ENCODE peak calls at places on chromosomes 2 and 18, in five cellular contexts. One of them, this sample, is unnamed.

GRCh38 chr2:158953926-158954763 is 14.3 kb upstream of the TANC1 start:
- DNase-seq in K562: no peak
- DNase-seq in H1: no peak
- DNase-seq in GM12878: no peak
- DNase-seq in HepG2: peak
- DNase-seq in this sample: no peak

GRCh38 chr2:186485871-186486650 is at the start of gene ZC3H15:
- DNase-seq in K562: peak
- DNase-seq in H1: peak
- DNase-seq in GM12878: peak
- DNase-seq in HepG2: peak
- DNase-seq in this sample: peak

GRCh38 chr18:34158881-34159690 is 65.6 kb downstream of the NOL4 start:
- DNase-seq in K562: no peak
- DNase-seq in H1: peak
- DNase-seq in GM12878: no peak
- DNase-seq in HepG2: peak
- DNase-seq in this sample: no peak

GRCh38 chr2:95022309-95023221 is 2.9 kb upstream of the MAL start:
- DNase-seq in K562: peak
- DNase-seq in H1: peak
- DNase-seq in GM12878: peak
- DNase-seq in HepG2: peak
- DNase-seq in this sample: peak

GRCh38 chr2:133791191-133791590 is 222.9 kb upstream of the NCKAP5 start:
- DNase-seq in K562: no peak
- DNase-seq in H1: no peak
- DNase-seq in GM12878: no peak
- DNase-seq in HepG2: no peak
- DNase-seq in this sample: no peak

GRCh38 chr2:56523815-56524214 is 340.0 kb downstream of the CCDC85A start:
- DNase-seq in K562: no peak
- DNase-seq in H1: no peak
- DNase-seq in GM12878: no peak
- DNase-seq in HepG2: no peak
- DNase-seq in this sample: no peak

GRCh38 chr2:238910751-238911351 is 63.0 kb downstream of the TWIST2 start:
- DNase-seq in K562: no peak
- DNase-seq in H1: no peak
- DNase-seq in GM12878: no peak
- DNase-seq in HepG2: no peak
- DNase-seq in this sample: no peak

GRCh38 chr18:78818495-78818894 is 161.1 kb upstream of the SALL3 start:
- DNase-seq in K562: no peak
- DNase-seq in H1: no peak
- DNase-seq in GM12878: no peak
- DNase-seq in HepG2: no peak
- DNase-seq in this sample: no peak

GRCh38 chr2:105553538-105554196 is 154.8 kb upstream of the FHL2 start:
- DNase-seq in K562: no peak
- DNase-seq in H1: no peak
- DNase-seq in GM12878: no peak
- DNase-seq in HepG2: no peak
- DNase-seq in this sample: no peak

GRCh38 chr2:224671731-224672130 is 44.4 kb downstream of the CCDC195 start:
- DNase-seq in K562: no peak
- DNase-seq in H1: no peak
- DNase-seq in GM12878: no peak
- DNase-seq in HepG2: no peak
- DNase-seq in this sample: no peak

GRCh38 chr2:16584824-16585546 is 80.6 kb downstream of the CYRIA start:
- DNase-seq in K562: no peak
- DNase-seq in H1: no peak
- DNase-seq in GM12878: no peak
- DNase-seq in HepG2: no peak
- DNase-seq in this sample: no peak

GRCh38 chr2:46363535-46364170 is 66.4 kb downstream of the EPAS1 start:
- DNase-seq in K562: no peak
- DNase-seq in H1: no peak
- DNase-seq in GM12878: no peak
- DNase-seq in HepG2: no peak
- DNase-seq in this sample: no peak
- TF ChIP-seq JUND in K562: no peak
- TF ChIP-seq JUND in H1: no peak
- TF ChIP-seq JUND in GM12878: no peak
- TF ChIP-seq JUND in HepG2: no peak
- TF ChIP-seq JUND in this sample: no peak

DNA sequence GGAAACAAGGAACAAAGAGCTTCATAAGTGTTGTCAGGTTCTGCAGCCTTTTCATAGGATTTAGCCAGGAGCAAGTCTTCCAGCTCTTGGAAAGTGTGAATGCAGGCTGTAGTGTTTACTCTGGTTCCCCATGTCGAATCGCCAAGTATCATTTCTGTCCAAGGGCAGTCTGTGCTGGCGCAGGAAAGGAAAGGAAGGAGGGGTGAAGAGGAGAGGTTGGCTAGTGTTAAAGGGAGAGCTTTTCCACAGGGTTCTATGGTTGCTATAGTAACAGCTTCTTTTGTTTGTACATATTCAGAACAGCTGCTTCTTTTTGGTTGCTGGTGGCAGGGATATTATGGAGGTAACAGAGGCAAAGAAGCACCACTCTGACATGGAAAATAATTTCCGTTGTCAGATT is 69.9 kb downstream of the KCNH7 start:
- DNase-seq in K562: no peak
- DNase-seq in H1: no peak
- DNase-seq in GM12878: no peak
- DNase-seq in HepG2: no peak
- DNase-seq in this sample: no peak
- TF ChIP-seq JUND in K562: no peak
- TF ChIP-seq JUND in H1: no peak
- TF ChIP-seq JUND in GM12878: no peak
- TF ChIP-seq JUND in HepG2: no peak
- TF ChIP-seq JUND in this sample: no peak

DNA sequence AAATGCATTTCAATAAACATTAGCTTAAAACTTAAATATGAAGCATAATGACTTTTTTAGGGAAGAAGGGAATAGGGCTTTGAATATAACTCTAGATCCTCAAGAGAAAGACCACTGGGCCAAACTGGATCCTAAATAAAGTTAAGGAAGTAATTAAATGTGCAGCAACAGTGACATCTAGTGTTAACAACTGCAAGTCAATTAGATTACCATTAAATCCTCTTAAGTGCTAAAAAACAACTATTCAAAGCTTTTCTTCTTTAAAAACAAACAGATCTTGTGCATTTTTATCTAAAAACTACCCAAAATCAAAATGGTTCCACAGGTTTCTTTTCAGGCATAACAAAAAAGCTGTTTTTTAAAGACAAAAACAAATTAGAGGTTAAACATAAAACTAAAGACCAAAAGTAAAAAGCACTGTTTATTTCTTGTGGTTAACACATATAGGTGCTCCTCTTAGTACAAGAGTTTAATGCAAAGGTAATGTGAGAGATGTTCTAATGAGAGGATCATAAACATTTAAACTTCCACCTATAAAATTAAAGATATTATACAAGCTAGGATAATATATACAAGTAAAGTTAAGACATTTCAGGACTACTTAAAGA is 111.4 kb downstream of the THADA start:
- DNase-seq in K562: peak
- DNase-seq in H1: peak
- DNase-seq in GM12878: no peak
- DNase-seq in HepG2: peak
- DNase-seq in this sample: peak
- TF ChIP-seq JUND in K562: no peak
- TF ChIP-seq JUND in H1: no peak
- TF ChIP-seq JUND in GM12878: no peak
- TF ChIP-seq JUND in HepG2: no peak
- TF ChIP-seq JUND in this sample: no peak

DNA sequence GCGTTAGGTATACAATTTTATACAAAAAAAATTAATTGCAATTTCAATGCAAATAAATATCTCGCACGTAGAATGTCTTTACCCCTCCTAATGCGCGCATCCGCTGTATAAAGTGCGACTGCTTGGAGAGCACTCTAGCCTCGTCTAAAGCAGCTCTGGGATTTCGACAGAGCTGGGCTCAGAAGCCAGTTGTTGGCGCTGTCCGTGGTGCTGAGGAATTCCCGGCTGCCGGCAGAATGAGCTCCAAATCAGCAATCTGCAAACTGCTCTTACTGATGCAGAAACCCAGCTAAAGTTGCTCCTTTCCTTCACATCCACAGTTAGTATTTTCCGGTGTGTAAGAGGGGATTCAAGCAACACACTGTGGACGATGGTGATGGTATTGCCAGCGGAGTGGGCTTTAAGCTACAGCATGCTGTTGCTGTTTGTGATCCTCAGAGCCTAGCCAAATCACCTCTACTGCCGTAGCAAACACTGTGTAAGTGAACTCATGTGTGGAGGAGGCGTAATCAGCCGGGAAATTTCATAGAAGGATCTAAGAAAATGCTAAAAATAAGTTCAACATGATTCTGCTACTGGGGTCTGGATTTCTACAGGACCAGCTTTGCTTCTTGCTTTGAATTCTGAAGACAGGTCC is at the start of gene VWC2L:
- DNase-seq in K562: peak
- DNase-seq in H1: peak
- DNase-seq in GM12878: no peak
- DNase-seq in HepG2: peak
- DNase-seq in this sample: peak
- TF ChIP-seq JUND in K562: no peak
- TF ChIP-seq JUND in H1: peak
- TF ChIP-seq JUND in GM12878: no peak
- TF ChIP-seq JUND in HepG2: no peak
- TF ChIP-seq JUND in this sample: no peak

This sample was measured in T47D.